ENCODE peak calls at places on chromosomes 12 and 14, in nine cellular contexts. F is ovary, A is A549, B is suprapubic skin, P is K562, Z is esophagus muscularis mucosa, N is upper lobe of left lung, M is H1, W is GM12878. H is an unnamed sample.

GRCh38 chr14:32397871-32398640 is 69.0 kb downstream of the AKAP6 start:
- DNase-seq in F (no peak), A (no peak), B (no peak), P (no peak), Z (no peak), N (no peak), M (no peak), W (no peak), H (no peak)

GRCh38 chr14:23381017-23381375 is 4.2 kb downstream of the CMTM5 start:
- DNase-seq in F (no peak), A (no peak), B (no peak), P (no peak), Z (no peak), N (no peak), M (no peak), W (no peak), H (no peak)

GRCh38 chr12:32605326-32606095 is 73.6 kb upstream of the DNM1L start:
- DNase-seq in F (no peak), A (no peak), B (no peak), P (no peak), Z (no peak), N (no peak), M (no peak), W (no peak), H (no peak)

GRCh38 chr12:116135209-116135930 is 142.1 kb downstream of the MED13L start:
- DNase-seq in F (no peak), A (peak), B (no peak), P (no peak), Z (no peak), N (no peak), M (no peak), W (no peak), H (no peak)

GRCh38 chr12:3281588-3282150 is 204.5 kb downstream of the TSPAN9 start:
- DNase-seq in F (no peak), A (no peak), B (no peak), P (no peak), Z (no peak), N (no peak), M (no peak), W (no peak), H (no peak)

GRCh38 chr12:27965411-27965810 is 7.1 kb downstream of the PTHLH start:
- DNase-seq in F (no peak), A (no peak), B (no peak), P (no peak), Z (no peak), N (no peak), M (no peak), W (no peak), H (no peak)

GRCh38 chr14:94355191-94355794 is 32.2 kb upstream of the SERPINA6 start:
- DNase-seq in F (peak), A (no peak), B (peak), P (peak), Z (peak), N (peak), M (peak), W (no peak), H (no peak)

GRCh38 chr12:85834378-85834777 is 1.8 kb downstream of the RASSF9 start:
- DNase-seq in F (no peak), A (no peak), B (no peak), P (no peak), Z (no peak), N (no peak), M (no peak), W (no peak), H (no peak)

GRCh38 chr12:133202493-133203343 is 21.4 kb downstream of the ZNF268 start:
- DNase-seq in F (no peak), A (no peak), B (no peak), P (no peak), Z (no peak), N (no peak), M (no peak), W (no peak), H (no peak)

GRCh38 chr12:3838065-3838464 is 35.1 kb downstream of the PARP11 start:
- DNase-seq in F (no peak), A (no peak), B (no peak), P (no peak), Z (no peak), N (no peak), M (no peak), W (no peak), H (no peak)

GRCh38 chr12:126708492-126708896 is 1558.5 kb upstream of the TMEM132C start:
- DNase-seq in F (no peak), A (no peak), B (no peak), P (no peak), Z (no peak), N (no peak), M (no peak), W (no peak), H (no peak)

GRCh38 chr12:119735079-119735478 is 67.1 kb downstream of the PRKAB1 start:
- DNase-seq in F (no peak), A (no peak), B (no peak), P (no peak), Z (no peak), N (peak), M (no peak), W (no peak), H (no peak)

GRCh38 chr12:26791328-26791791 is 41.6 kb downstream of the ITPR2 start:
- DNase-seq in F (no peak), A (no peak), B (no peak), P (no peak), Z (no peak), N (no peak), M (no peak), W (peak), H (no peak)

GRCh38 chr14:50064993-50065392 is 51.4 kb downstream of the VCPKMT start:
- DNase-seq in F (no peak), A (no peak), B (no peak), P (no peak), Z (no peak), N (peak), M (no peak), W (peak), H (no peak)

GRCh38 chr12:78530065-78530765 is 334.4 kb upstream of the SYT1 start:
- DNase-seq in F (no peak), A (no peak), B (no peak), P (no peak), Z (no peak), N (no peak), M (no peak), W (no peak), H (no peak)

GRCh38 chr14:100825691-100826331 is at the start of gene MEG3:
- DNase-seq in F (peak), A (peak), B (no peak), P (no peak), Z (no peak), N (no peak), M (no peak), W (no peak), H (peak)

GRCh38 chr12:117261267-117261666 is 71.0 kb upstream of the FBXO21 start:
- DNase-seq in F (no peak), A (no peak), B (no peak), P (no peak), Z (no peak), N (no peak), M (no peak), W (no peak), H (peak)

GRCh38 chr12:69068431-69068830 is 135.5 kb upstream of the CPM start:
- DNase-seq in F (no peak), A (peak), B (no peak), P (no peak), Z (no peak), N (peak), M (no peak), W (no peak), H (no peak)

GRCh38 chr12:67661311-67662011 is 12.9 kb downstream of the DYRK2 start:
- DNase-seq in F (no peak), A (no peak), B (no peak), P (no peak), Z (no peak), N (no peak), M (no peak), W (no peak), H (no peak)

GRCh38 chr12:53231859-53232640 is at the start of gene RARG:
- DNase-seq in F (peak), A (peak), B (peak), P (peak), Z (no peak), N (peak), M (peak), W (no peak), H (peak)

GRCh38 chr14:104346608-104347007 is 208.2 kb downstream of the KIF26A start:
- DNase-seq in F (no peak), A (no peak), B (peak), P (no peak), Z (no peak), N (no peak), M (no peak), W (no peak), H (peak)

GRCh38 chr12:56695327-56696101 is 7.4 kb upstream of the PTGES3 start:
- DNase-seq in F (no peak), A (no peak), B (no peak), P (peak), Z (no peak), N (no peak), M (no peak), W (no peak), H (no peak)

GRCh38 chr12:110170535-110171185 is 46.5 kb downstream of the IFT81 start:
- DNase-seq in F (no peak), A (no peak), B (no peak), P (no peak), Z (no peak), N (no peak), M (no peak), W (no peak), H (no peak)

GRCh38 chr14:24368562-24369252 is 723 bp downstream of the NFATC4 start:
- DNase-seq in F (peak), A (no peak), B (peak), P (peak), Z (no peak), N (no peak), M (peak), W (no peak), H (peak)

GRCh38 chr12:128969480-128970055 is 116.3 kb downstream of the GLT1D1 start:
- DNase-seq in F (no peak), A (peak), B (no peak), P (peak), Z (no peak), N (peak), M (peak), W (peak), H (no peak)

GRCh38 chr14:100275214-100275613 is 31.0 kb downstream of the SLC25A29 start:
- DNase-seq in F (no peak), A (no peak), B (no peak), P (no peak), Z (no peak), N (no peak), M (no peak), W (no peak), H (no peak)

GRCh38 chr12:89951694-89952060 is 243.0 kb upstream of the ATP2B1 start:
- DNase-seq in F (no peak), A (no peak), B (no peak), P (no peak), Z (no peak), N (no peak), M (no peak), W (no peak), H (no peak)

GRCh38 chr12:82954064-82954463 is 267.4 kb downstream of the TMTC2 start:
- DNase-seq in F (no peak), A (no peak), B (no peak), P (no peak), Z (no peak), N (no peak), M (no peak), W (no peak), H (no peak)

GRCh38 chr12:82953397-82953796 is 266.7 kb downstream of the TMTC2 start:
- DNase-seq in F (no peak), A (no peak), B (no peak), P (no peak), Z (no peak), N (no peak), M (no peak), W (no peak), H (no peak)

GRCh38 chr12:82955020-82955419 is 268.3 kb downstream of the TMTC2 start:
- DNase-seq in F (no peak), A (no peak), B (no peak), P (no peak), Z (no peak), N (no peak), M (no peak), W (no peak), H (no peak)

GRCh38 chr12:82954572-82954971 is 267.9 kb downstream of the TMTC2 start:
- DNase-seq in F (no peak), A (no peak), B (no peak), P (no peak), Z (no peak), N (no peak), M (no peak), W (no peak), H (no peak)

GRCh38 chr12:82952946-82953345 is 266.2 kb downstream of the TMTC2 start:
- DNase-seq in F (no peak), A (no peak), B (no peak), P (no peak), Z (no peak), N (no peak), M (no peak), W (peak), H (no peak)
- TF ChIP-seq EP300 in F (no peak), A (no peak), B (no peak), P (no peak), Z (no peak), N (no peak), M (no peak), W (no peak), H (no peak)

GRCh38 chr12:6193853-6194815 is 6.1 kb upstream of the CD9 start:
- DNase-seq in F (no peak), A (no peak), B (no peak), P (peak), Z (no peak), N (peak), M (no peak), W (no peak), H (no peak)
- TF ChIP-seq EP300 in F (no peak), A (no peak), B (no peak), P (no peak), Z (no peak), N (no peak), M (no peak), W (no peak), H (no peak)

GRCh38 chr14:53384073-53384472 is 230.9 kb upstream of the DDHD1 start:
- DNase-seq in F (no peak), A (no peak), B (no peak), P (no peak), Z (no peak), N (no peak), M (no peak), W (no peak), H (no peak)
- TF ChIP-seq EP300 in F (no peak), A (no peak), B (no peak), P (no peak), Z (no peak), N (no peak), M (no peak), W (no peak), H (no peak)

DNA sequence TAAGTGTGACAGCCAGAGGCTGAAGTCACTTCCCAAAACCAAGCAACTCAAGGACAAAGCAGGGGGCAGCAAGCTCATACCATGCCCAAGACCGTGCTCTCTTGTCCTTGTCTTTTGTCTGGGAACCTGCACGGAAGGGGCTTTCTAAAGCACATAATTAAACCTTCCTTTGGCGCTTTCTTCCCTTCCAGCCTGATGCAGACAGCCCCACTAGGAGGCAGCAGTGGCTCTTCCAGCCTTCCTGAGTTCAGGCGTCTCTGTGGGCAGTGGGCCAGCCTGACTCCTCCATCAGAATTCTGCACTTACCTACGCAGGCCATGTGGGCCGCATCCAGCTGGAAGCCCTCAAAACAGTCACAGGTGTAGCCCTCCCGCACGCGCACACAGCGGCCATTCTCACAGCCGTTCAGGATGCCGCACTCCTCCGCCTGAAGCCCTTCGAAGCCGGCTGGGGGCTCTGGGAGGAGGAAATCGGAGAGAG is 7.6 kb downstream of the ISCA2 start:
- DNase-seq in F (peak), A (peak), B (no peak), P (peak), Z (no peak), N (peak), M (peak), W (no peak), H (peak)
- TF ChIP-seq EP300 in F (no peak), A (no peak), B (no peak), P (no peak), Z (no peak), N (no peak), M (no peak), W (no peak), H (no peak)

GRCh38 chr12:124455336-124455735 is 112.1 kb downstream of the NCOR2 start:
- DNase-seq in F (no peak), A (no peak), B (no peak), P (no peak), Z (no peak), N (no peak), M (no peak), W (no peak), H (no peak)

GRCh38 chr12:124456652-124457152 is 110.7 kb downstream of the NCOR2 start:
- DNase-seq in F (no peak), A (no peak), B (no peak), P (no peak), Z (no peak), N (peak), M (no peak), W (no peak), H (peak)

GRCh38 chr12:124457287-124458219 is 109.9 kb downstream of the NCOR2 start:
- DNase-seq in F (peak), A (no peak), B (peak), P (no peak), Z (peak), N (peak), M (no peak), W (no peak), H (peak)

GRCh38 chr12:124454735-124455134 is 112.7 kb downstream of the NCOR2 start:
- DNase-seq in F (no peak), A (no peak), B (no peak), P (no peak), Z (no peak), N (no peak), M (no peak), W (no peak), H (no peak)

GRCh38 chr12:124456133-124456651 is 111.2 kb downstream of the NCOR2 start:
- DNase-seq in F (no peak), A (no peak), B (no peak), P (no peak), Z (no peak), N (no peak), M (no peak), W (no peak), H (no peak)
- TF ChIP-seq EP300 in F (no peak), A (no peak), B (no peak), P (no peak), Z (no peak), N (no peak), M (no peak), W (no peak), H (no peak)

H was measured in sigmoid colon.